ENCODE peak calls at places on chromosomes 2 and 18, in five cellular contexts. T, F, D, M and B are unnamed samples.

GRCh38 chr2:26609133-26609532 is 32.0 kb downstream of the CIB4 start:
- ATAC-seq in T (no peak), M (no peak), D (no peak), F (no peak), B (no peak)

GRCh38 chr2:99643824-99644787 is 154.3 kb upstream of the REV1 start:
- ATAC-seq in M (no peak), F (no peak), T (no peak), D (no peak), B (no peak)

GRCh38 chr2:161982548-161982947 is 91.5 kb downstream of the DPP4 start:
- ATAC-seq in T (no peak), F (peak; percentile 26), D (no peak), M (peak; percentile 69), B (no peak)

GRCh38 chr2:175228179-175228578 is 46.7 kb upstream of the ATP5MC3 start:
- ATAC-seq in D (no peak), F (no peak), T (no peak), M (no peak), B (no peak)

GRCh38 chr18:35041752-35042379 is 653 bp downstream of the MAPRE2 start:
- ATAC-seq in F (no peak), T (peak; percentile 32), M (peak; percentile 55), D (peak; percentile 30), B (no peak)

GRCh38 chr18:56565059-56565458 is 73.3 kb downstream of the TXNL1 start:
- ATAC-seq in M (no peak), F (no peak), T (no peak), D (no peak), B (no peak)

GRCh38 chr18:40566510-40566844 is 1388.6 kb upstream of the PIK3C3 start:
- ATAC-seq in D (no peak), T (no peak), F (no peak), M (no peak), B (no peak)

GRCh38 chr18:76445741-76446232 is 49.3 kb downstream of the ZNF516 start:
- ATAC-seq in T (no peak), D (no peak), M (no peak), F (no peak), B (no peak)

GRCh38 chr2:109005686-109006204 is 16.7 kb upstream of the EDAR start:
- ATAC-seq in F (no peak), D (no peak), M (no peak), T (peak; percentile 54), B (no peak)

GRCh38 chr2:189083088-189083487 is 96.5 kb downstream of the COL5A2 start:
- ATAC-seq in T (no peak), M (no peak), F (no peak), D (no peak), B (no peak)
- H3K36me3 ChIP-seq in T (no peaks in the 10 kb centered on the region), M (no peaks in the 10 kb centered on the region), F (no peaks in the 10 kb centered on the region), D (no peaks in the 10 kb centered on the region), B (peaks cover 2% of the 10 kb centered on the region)

DNA sequence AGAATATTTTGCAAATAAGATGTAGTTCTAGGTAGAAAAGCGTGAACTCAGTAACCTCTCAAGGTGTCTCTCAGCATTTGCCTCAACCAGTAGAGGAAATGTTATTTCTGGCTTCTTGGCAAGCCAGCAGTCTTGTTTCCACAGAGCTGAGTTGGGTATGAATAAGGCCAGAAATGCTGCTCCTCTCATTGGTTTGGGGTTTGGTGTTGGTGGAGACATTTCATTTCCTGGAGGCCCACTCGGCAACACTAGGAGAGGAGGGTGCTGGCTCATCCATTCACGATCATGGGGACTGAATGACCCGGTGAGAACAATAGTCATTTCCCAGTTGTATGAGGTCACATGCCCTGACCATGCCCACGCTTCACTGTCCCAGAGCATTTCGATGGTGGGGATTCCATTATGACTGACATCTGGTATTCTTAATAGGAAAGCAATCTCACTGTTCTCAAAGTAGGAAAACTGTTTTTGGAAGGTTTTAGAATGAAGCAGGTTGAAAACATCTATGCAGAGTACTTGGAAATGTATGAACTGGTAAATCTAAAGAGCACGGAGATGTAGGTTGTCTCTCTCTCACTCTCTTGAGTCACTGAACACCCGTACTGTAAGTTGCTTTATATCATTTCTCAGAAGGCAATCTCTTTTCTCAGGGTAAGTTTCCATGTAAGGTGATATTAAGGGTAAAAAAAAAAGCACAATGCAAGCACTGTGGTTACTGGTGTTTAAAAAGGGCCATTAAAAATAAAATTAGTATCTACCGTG is 37.1 kb upstream of the CTLA4 start:
- ATAC-seq in M (no peak), T (no peak), D (no peak), F (no peak), B (no peak)
- TF ChIP-seq EP300 in M (no peak), T (no peak), D (no peak), F (no peak), B (no peak)

GRCh38 chr2:238081561-238081960 is 18.6 kb upstream of the ESPNL start:
- ATAC-seq in M (no peak), F (no peak), D (no peak), T (no peak), B (no peak)

GRCh38 chr2:238082151-238082550 is 18.0 kb upstream of the ESPNL start:
- ATAC-seq in T (no peak), M (no peak), D (no peak), F (peak; percentile 23), B (no peak)

GRCh38 chr2:238081150-238081549 is 19.0 kb upstream of the ESPNL start:
- ATAC-seq in F (no peak), M (no peak), D (no peak), T (no peak), B (no peak)

GRCh38 chr2:238083919-238084318 is 16.2 kb upstream of the ESPNL start:
- ATAC-seq in T (no peak), D (no peak), M (no peak), F (no peak), B (no peak)

GRCh38 chr2:238082858-238083257 is 17.3 kb upstream of the ESPNL start:
- ATAC-seq in T (no peak), M (no peak), D (no peak), F (no peak), B (no peak)
- H3K36me3 ChIP-seq in T (peaks cover 49% of the 10 kb centered on the region), M (peaks cover 27% of the 10 kb centered on the region), D (peaks cover 25% of the 10 kb centered on the region), F (peaks cover 34% of the 10 kb centered on the region), B (no peaks in the 10 kb centered on the region)

GRCh38 chr2:148968776-148969175 is 69.7 kb upstream of the LYPD6B start:
- ATAC-seq in D (no peak), F (no peak), T (no peak), M (no peak), B (no peak)

GRCh38 chr2:148970393-148970792 is 68.1 kb upstream of the LYPD6B start:
- ATAC-seq in D (peak; percentile 17), F (no peak), T (no peak), M (no peak), B (no peak)

GRCh38 chr2:148971547-148971946 is 67.0 kb upstream of the LYPD6B start:
- ATAC-seq in T (no peak), D (peak; percentile 92), F (no peak), M (no peak), B (no peak)

GRCh38 chr2:148967484-148967883 is 71.0 kb upstream of the LYPD6B start:
- ATAC-seq in D (no peak), M (no peak), F (no peak), T (no peak), B (no peak)

DNA sequence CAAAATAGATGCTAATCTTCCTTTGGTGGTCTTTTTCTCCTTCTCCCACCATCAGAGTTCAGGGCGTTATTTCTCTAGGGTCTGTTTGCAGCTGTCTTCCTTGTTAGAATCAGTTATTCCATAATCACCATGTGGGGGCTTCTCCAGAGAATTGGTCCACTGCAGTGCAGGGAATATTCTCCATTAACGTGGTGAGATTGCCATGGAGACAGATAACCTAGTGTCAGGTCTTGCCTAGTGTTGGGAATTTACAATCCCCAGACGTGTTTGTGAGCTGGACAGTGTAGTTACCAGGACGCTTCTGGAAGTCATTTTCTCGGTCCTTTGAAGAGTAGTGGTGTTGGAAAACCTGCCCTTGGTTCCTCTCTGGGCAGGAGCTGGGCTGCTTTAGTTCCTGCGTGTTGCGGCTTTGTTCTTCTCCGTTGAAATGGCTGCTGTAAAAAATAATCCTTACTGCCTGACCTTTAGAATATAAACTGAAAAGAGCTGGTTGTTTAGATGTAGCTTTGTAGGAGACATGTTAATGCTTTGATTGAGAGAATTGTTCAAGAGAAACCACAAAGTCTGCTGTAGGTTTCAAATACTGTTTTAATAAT is 68.8 kb upstream of the LYPD6B start:
- ATAC-seq in F (no peak), M (no peak), T (no peak), D (no peak), B (no peak)
- TF ChIP-seq EP300 in F (no peak), M (no peak), T (no peak), D (no peak), B (no peak)

DNA sequence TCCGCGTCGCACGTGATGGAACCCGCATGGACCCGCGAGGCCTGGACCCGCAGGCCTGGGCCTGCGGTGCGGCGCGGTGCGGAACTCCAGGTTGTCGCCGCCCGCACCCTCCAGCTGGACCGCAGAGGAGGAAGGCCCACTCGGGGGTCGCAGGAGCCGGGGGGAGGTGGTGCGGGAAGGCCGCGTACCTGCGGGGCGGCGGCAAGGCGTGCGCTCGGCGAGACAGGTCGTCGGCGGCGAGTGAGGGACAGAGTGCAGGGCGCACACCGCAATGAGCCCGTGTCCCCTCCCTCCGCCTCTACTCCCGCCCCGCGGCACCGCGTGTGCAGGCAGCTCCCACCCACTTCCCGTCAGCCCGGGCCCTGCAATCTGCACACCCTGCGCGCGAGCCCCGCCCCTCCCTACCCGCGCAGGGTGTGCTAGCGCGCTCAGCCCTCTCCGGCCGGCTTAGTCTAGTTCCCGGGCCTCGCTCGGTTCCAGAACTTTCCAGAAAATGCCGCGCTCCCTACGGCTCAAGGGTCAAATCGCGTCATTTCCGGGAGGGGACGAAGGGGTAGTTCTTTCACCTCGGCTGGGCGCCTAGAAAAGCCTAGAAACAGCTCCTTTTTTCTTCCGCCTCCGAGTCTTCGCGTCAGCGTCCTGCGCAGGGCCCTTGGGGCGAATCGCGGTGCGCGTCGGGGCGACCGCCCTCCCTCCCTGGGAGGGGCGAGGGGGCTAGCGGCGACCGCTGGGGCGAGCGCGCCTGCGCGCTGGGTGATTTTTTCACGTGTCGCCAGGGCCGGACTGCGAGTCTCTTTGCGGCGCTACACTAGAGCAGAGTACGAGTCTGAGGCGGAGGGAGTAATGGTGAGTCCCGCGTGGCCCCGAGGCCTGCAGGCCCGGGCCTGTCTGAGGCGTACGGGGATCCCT is at the start of the genes HSPD1 and HSPE1:
- ATAC-seq in M (peak; percentile 91), T (peak; percentile 92), D (peak; percentile 88), F (peak; percentile 100), B (peak; percentile 96)
- H3K36me3 ChIP-seq in M (peaks cover 15% of the 10 kb centered on the region), T (peaks cover 78% of the 10 kb centered on the region), D (peaks cover 33% of the 10 kb centered on the region), F (peaks cover 51% of the 10 kb centered on the region), B (no peaks in the 10 kb centered on the region)

GRCh38 chr2:24785704-24786321 is 7.4 kb downstream of the PTRHD1 start:
- ATAC-seq in F (peak; percentile 93), T (no peak), D (peak; percentile 99), M (no peak), B (no peak)
- TF ChIP-seq EP300 in F (no peak), T (no peak), D (no peak), M (no peak), B (no peak)

DNA sequence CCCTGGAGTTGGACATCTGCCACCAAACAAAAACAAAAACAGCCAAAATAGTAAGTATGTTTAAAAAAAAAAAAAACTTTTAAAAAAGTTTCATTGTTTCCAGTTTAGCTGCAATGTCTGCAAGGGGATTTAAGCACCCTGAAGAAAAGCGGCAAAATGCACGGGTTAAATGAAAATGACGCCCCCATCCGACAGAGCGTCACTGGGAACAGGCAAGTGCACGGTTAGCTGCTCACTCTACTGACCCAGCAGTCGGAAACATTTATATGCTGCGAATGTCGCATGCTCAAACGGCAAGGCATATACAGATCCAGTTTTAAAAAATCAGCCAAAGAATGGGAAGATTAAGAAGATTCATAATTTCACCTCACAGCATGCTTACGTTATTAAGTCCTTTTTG is 142.8 kb upstream of the PXDN start:
- ATAC-seq in T (no peak), M (no peak), F (no peak), D (no peak), B (no peak)
- H3K36me3 ChIP-seq in T (no peaks in the 10 kb centered on the region), M (no peaks in the 10 kb centered on the region), F (no peaks in the 10 kb centered on the region), D (no peaks in the 10 kb centered on the region), B (no peaks in the 10 kb centered on the region)

GRCh38 chr2:41878726-41879366 is 169.0 kb upstream of the PKDCC start:
- ATAC-seq in T (no peak), D (no peak), M (peak; percentile 49), F (no peak), B (peak; percentile 32)
- TF ChIP-seq EP300 in T (no peak), D (no peak), M (no peak), F (no peak), B (no peak)